ENCODE peak calls at places on chromosomes 3 and 15, in four cellular contexts. Z is left cardiac atrium; T is activated T-helper 17 cell treated with anti-CD3 and anti-CD28 coated beads, Interleukin-2, amount 50 U/mL, for 72 hours; J is heart left ventricle. U is an unnamed sample.

GRCh38 chr3:164278550-164278949 is 799.7 kb downstream of the SI start:
- ATAC-seq in Z (no peak), T (no peak), J (no peak), U (no peak)

GRCh38 chr15:31027948-31028586 is 36.6 kb upstream of the MTMR10 start:
- ATAC-seq in Z (no peak), T (no peak), J (no peak), U (no peak)

GRCh38 chr3:105876745-105877624 is 8.2 kb upstream of the CBLB start:
- ATAC-seq in Z (peak), T (peak), J (no peak), U (peak)

GRCh38 chr3:143245692-143246091 is 126.1 kb downstream of the CHST2 start:
- ATAC-seq in Z (no peak), T (no peak), J (no peak), U (no peak)

GRCh38 chr15:57747206-57747605 is 40.7 kb downstream of the POLR2M start:
- ATAC-seq in Z (peak), T (no peak), J (no peak), U (no peak)

GRCh38 chr15:99683000-99683670 is 50.1 kb downstream of the LYSMD4 start:
- ATAC-seq in Z (peak), T (peak), J (peak), U (no peak)

GRCh38 chr15:32870240-32871033 is 152.6 kb downstream of the GREM1 start:
- ATAC-seq in Z (no peak), T (peak), J (no peak), U (peak)

GRCh38 chr3:60754617-60755016 is 496.6 kb downstream of the FHIT start:
- ATAC-seq in Z (no peak), T (no peak), J (no peak), U (no peak)

GRCh38 chr15:28267727-28268126 is 54.3 kb downstream of the HERC2 start:
- ATAC-seq in Z (no peak), T (no peak), J (no peak), U (no peak)

GRCh38 chr15:84023636-84024035 is 211.9 kb upstream of the GOLGA6L4 start:
- ATAC-seq in Z (no peak), T (no peak), J (no peak), U (no peak)

GRCh38 chr3:123961508-123961856 is 453 bp upstream of the CCDC14 start:
- ATAC-seq in Z (no peak), T (no peak), J (no peak), U (no peak)

GRCh38 chr15:39431371-39431770 is 149.5 kb upstream of the THBS1 start:
- ATAC-seq in Z (no peak), T (no peak), J (no peak), U (no peak)

GRCh38 chr15:90550919-90551318 is 21.2 kb downstream of the CRTC3 start:
- ATAC-seq in Z (peak), T (no peak), J (no peak), U (peak)

GRCh38 chr15:63030101-63030528 is 12.4 kb upstream of the TPM1 start:
- ATAC-seq in Z (peak), T (no peak), J (peak), U (no peak)

GRCh38 chr3:8524249-8524648 is 22.6 kb downstream of the LMCD1 start:
- ATAC-seq in Z (peak), T (peak), J (peak), U (peak)

GRCh38 chr15:80242802-80243201 is 9.2 kb downstream of the CTXND1 start:
- ATAC-seq in Z (no peak), T (no peak), J (peak), U (no peak)

GRCh38 chr3:25887907-25888306 is 98.0 kb downstream of the OXSM start:
- ATAC-seq in Z (no peak), T (peak), J (no peak), U (no peak)

GRCh38 chr15:53837263-53837662 is 77.8 kb upstream of the WDR72 start:
- ATAC-seq in Z (no peak), T (no peak), J (no peak), U (no peak)

GRCh38 chr15:57060799-57061198 is 142.4 kb downstream of the TCF12 start:
- ATAC-seq in Z (no peak), T (no peak), J (no peak), U (no peak)

GRCh38 chr3:161349529-161350278 is 21.6 kb downstream of the SPTSSB start:
- ATAC-seq in Z (peak), T (peak), J (peak), U (peak)

GRCh38 chr15:63474810-63475316 is 29.5 kb upstream of the USP3 start:
- ATAC-seq in Z (peak), T (peak), J (peak), U (peak)

GRCh38 chr3:154718716-154719115 is 288.7 kb upstream of the GPR149 start:
- ATAC-seq in Z (no peak), T (no peak), J (no peak), U (no peak)

GRCh38 chr15:51494411-51495314 is 127.9 kb downstream of the DMXL2 start:
- ATAC-seq in Z (no peak), T (no peak), J (no peak), U (no peak)

GRCh38 chr3:122245513-122246174 is 62.2 kb downstream of the CASR start:
- ATAC-seq in Z (peak), T (peak), J (no peak), U (no peak)

GRCh38 chr3:73433681-73434080 is 191.1 kb downstream of the PDZRN3 start:
- ATAC-seq in Z (no peak), T (no peak), J (peak), U (peak)

GRCh38 chr3:111605016-111605415 is 9.9 kb upstream of the ZBED2 start:
- ATAC-seq in Z (no peak), T (peak), J (no peak), U (no peak)

GRCh38 chr3:35663471-35663870 is 24.1 kb downstream of the ARPP21 start:
- ATAC-seq in Z (peak), T (no peak), J (peak), U (no peak)

U was measured in esophagus mucosa.